ENCODE peak calls at places on chromosomes 2 and 18, in nine cellular contexts. I, S, P, Z, Y, H, V, N and D are unnamed samples.

GRCh38 chr2:79223539-79223938 is 64.0 kb upstream of the REG3A start:
- DNase-seq in I (no peak), S (no peak), P (no peak), Z (no peak), Y (no peak), H (no peak), V (no peak), N (no peak), D (no peak)

GRCh38 chr2:16546128-16546754 is 119.4 kb downstream of the CYRIA start:
- DNase-seq in I (no peak), S (peak), P (no peak), Z (no peak), Y (no peak), H (no peak), V (peak), N (peak), D (peak)

GRCh38 chr2:207784898-207785297 is 15.2 kb upstream of the FZD5 start:
- DNase-seq in I (no peak), S (no peak), P (no peak), Z (no peak), Y (no peak), H (no peak), V (no peak), N (no peak), D (no peak)

GRCh38 chr2:136116111-136116812 is 1.7 kb downstream of the CXCR4 start:
- DNase-seq in I (peak), S (peak), P (no peak), Z (no peak), Y (peak), H (peak), V (no peak), N (peak), D (no peak)

GRCh38 chr2:55112229-55113016 is 62.2 kb upstream of the RTN4 start:
- DNase-seq in I (peak), S (no peak), P (no peak), Z (no peak), Y (peak), H (peak), V (no peak), N (peak), D (peak)

GRCh38 chr18:47561316-47561715 is 309.9 kb upstream of the SKOR2 start:
- DNase-seq in I (no peak), S (no peak), P (no peak), Z (no peak), Y (no peak), H (no peak), V (no peak), N (peak), D (no peak)

GRCh38 chr2:132974477-132975050 is 304.6 kb upstream of the LYPD1 start:
- DNase-seq in I (no peak), S (no peak), P (no peak), Z (no peak), Y (no peak), H (no peak), V (no peak), N (no peak), D (no peak)

GRCh38 chr2:96962567-96963203 is 23.7 kb downstream of the FAM178B start:
- DNase-seq in I (no peak), S (peak), P (no peak), Z (no peak), Y (no peak), H (no peak), V (no peak), N (no peak), D (no peak)

GRCh38 chr18:80210312-80211083 is 36.8 kb downstream of the PARD6G start:
- DNase-seq in I (no peak), S (no peak), P (no peak), Z (no peak), Y (no peak), H (no peak), V (no peak), N (no peak), D (no peak)

GRCh38 chr2:38470115-38470514 is 93.0 kb upstream of the ATL2 start:
- DNase-seq in I (no peak), S (no peak), P (no peak), Z (no peak), Y (no peak), H (no peak), V (no peak), N (no peak), D (no peak)

GRCh38 chr2:115541808-115542207 is 1099.4 kb downstream of the DPP10 start:
- DNase-seq in I (no peak), S (no peak), P (no peak), Z (no peak), Y (no peak), H (no peak), V (no peak), N (no peak), D (no peak)

GRCh38 chr2:142974288-142975024 is 97.0 kb downstream of the KYNU start:
- DNase-seq in I (no peak), S (peak), P (no peak), Z (no peak), Y (no peak), H (no peak), V (peak), N (no peak), D (peak)

GRCh38 chr2:16513626-16514025 is 152.0 kb downstream of the CYRIA start:
- DNase-seq in I (no peak), S (no peak), P (no peak), Z (no peak), Y (no peak), H (no peak), V (no peak), N (no peak), D (no peak)

GRCh38 chr2:131146749-131147148 is 41.6 kb downstream of the PLEKHB2 start:
- DNase-seq in I (no peak), S (no peak), P (no peak), Z (no peak), Y (no peak), H (no peak), V (no peak), N (no peak), D (no peak)

GRCh38 chr2:179562330-179562885 is 297.8 kb upstream of the SESTD1 start:
- DNase-seq in I (no peak), S (no peak), P (no peak), Z (no peak), Y (no peak), H (no peak), V (no peak), N (peak), D (no peak)

GRCh38 chr2:96386470-96386869 is 50.9 kb downstream of the NCAPH start:
- DNase-seq in I (no peak), S (peak), P (peak), Z (no peak), Y (no peak), H (no peak), V (no peak), N (no peak), D (no peak)

GRCh38 chr2:215171826-215172225 is 33.4 kb upstream of the ABCA12 start:
- DNase-seq in I (no peak), S (no peak), P (no peak), Z (no peak), Y (no peak), H (no peak), V (no peak), N (no peak), D (no peak)

GRCh38 chr2:19809206-19809605 is 92.6 kb downstream of the TTC32 start:
- DNase-seq in I (no peak), S (no peak), P (no peak), Z (no peak), Y (no peak), H (no peak), V (no peak), N (no peak), D (no peak)

GRCh38 chr2:28228419-28228995 is 164.2 kb upstream of the FOSL2 start:
- DNase-seq in I (no peak), S (no peak), P (no peak), Z (no peak), Y (no peak), H (no peak), V (no peak), N (no peak), D (peak)

GRCh38 chr2:62475172-62476011 is 30.6 kb downstream of the TMEM17 start:
- DNase-seq in I (peak), S (peak), P (no peak), Z (no peak), Y (no peak), H (no peak), V (no peak), N (peak), D (no peak)

GRCh38 chr2:19989681-19990415 is at the start of gene WDR35:
- DNase-seq in I (peak), S (peak), P (peak), Z (peak), Y (peak), H (peak), V (peak), N (peak), D (peak)

DNA sequence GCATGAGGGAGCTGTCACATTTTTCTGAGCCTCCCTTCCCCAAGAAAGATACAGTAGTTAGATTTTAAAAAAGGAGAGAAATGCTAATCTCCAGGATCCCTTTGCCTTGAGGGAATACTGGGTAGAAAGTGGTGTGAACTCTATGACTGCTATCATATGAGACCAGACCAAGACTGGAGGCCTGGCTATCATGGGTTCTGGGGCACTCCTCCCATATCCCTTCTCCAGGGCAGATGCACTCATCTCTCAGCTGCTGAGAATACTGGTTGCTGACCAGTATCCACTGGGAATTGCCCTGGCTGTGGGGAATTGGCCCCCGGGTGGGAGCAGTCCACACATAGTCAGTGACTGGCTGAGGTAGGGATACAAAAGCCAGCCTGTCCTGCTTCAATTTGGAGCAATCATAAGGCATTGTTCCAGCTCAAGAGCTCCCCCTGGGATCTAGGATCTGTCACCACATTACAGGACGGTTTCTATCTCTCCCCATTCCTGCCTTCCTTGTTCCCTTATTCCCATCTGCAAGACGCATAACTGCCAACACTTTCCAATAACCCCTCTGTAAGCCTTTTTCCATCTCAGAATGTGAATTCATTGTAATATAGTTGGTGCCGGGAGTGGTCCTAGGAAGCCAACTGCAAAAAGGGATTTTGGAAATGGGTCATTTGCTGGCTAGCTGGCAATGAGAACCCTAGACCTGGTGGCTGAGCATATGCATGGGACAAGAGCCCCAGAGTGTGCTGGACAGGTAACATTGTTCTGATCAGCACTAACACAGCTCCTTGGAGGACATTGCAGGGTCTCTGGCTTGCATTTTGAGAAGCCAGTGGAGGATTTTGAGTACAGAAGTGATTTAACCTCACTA is 35.4 kb upstream of the REEP1 start:
- DNase-seq in I (no peak), S (peak), P (peak), Z (peak), Y (no peak), H (no peak), V (peak), N (peak), D (peak)
- TF ChIP-seq CTCF in I (peak), S (peak), P (peak), Z (peak), Y (peak), H (peak), V (peak), N (peak), D (peak)

GRCh38 chr2:242031481-242032019 is 162.0 kb downstream of the RTP5 start:
- DNase-seq in I (no peak), S (no peak), P (peak), Z (no peak), Y (no peak), H (no peak), V (peak), N (no peak), D (peak)
- H3K4me3 ChIP-seq in I (no peak), S (no peak), P (no peak), Z (no peak), Y (no peak), H (no peak), V (no peak), N (no peak), D (no peak)

GRCh38 chr2:12080360-12080759 is 333.9 kb downstream of the LPIN1 start:
- DNase-seq in I (no peak), S (no peak), P (no peak), Z (no peak), Y (no peak), H (no peak), V (no peak), N (no peak), D (no peak)

GRCh38 chr2:12083713-12084420 is 337.4 kb downstream of the LPIN1 start:
- DNase-seq in I (no peak), S (no peak), P (no peak), Z (no peak), Y (no peak), H (no peak), V (no peak), N (no peak), D (peak)

GRCh38 chr2:12083081-12083569 is 336.7 kb downstream of the LPIN1 start:
- DNase-seq in I (no peak), S (peak), P (no peak), Z (no peak), Y (no peak), H (no peak), V (no peak), N (no peak), D (no peak)

GRCh38 chr2:12076810-12077209 is 330.4 kb downstream of the LPIN1 start:
- DNase-seq in I (no peak), S (peak), P (no peak), Z (no peak), Y (no peak), H (no peak), V (no peak), N (no peak), D (no peak)

DNA sequence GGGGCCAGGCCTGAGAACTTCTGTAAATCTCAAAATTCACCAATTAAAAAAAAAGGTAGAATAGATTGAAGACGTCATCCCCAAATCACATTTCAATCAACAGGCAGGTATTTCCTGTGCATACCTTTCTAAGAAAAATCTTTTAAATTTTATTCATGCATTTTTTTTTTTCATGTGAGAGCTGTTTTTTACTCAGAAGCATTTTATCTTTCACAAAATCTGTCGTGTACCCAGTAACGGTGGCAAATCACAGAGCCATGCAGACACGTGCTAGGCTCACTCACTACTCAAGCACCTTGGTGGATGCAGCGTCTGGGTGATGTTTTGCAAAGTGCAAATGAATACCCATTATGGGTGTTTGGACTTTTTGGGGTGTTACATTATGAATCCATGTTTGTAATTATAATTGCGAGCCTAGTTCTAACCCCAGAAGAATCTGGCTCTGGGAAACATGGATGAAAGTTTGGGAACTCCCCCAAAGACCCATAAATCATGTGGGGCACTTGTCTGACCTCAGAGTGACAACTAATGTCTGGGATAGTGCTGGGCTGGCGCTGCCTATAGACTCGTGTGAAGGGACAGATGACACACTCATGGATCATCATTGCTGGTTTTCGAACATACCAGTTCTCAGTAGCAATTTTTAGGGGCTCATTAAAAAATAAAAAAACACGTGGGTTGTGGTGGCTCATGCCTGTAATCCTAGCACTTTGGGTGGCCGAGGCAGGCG is 335.2 kb downstream of the LPIN1 start:
- DNase-seq in I (no peak), S (no peak), P (no peak), Z (no peak), Y (no peak), H (no peak), V (no peak), N (no peak), D (no peak)
- TF ChIP-seq CTCF in I (no peak), S (no peak), P (no peak), Z (no peak), Y (no peak), H (no peak), V (no peak), N (no peak), D (no peak)

GRCh38 chr2:237603049-237603717 is 12.6 kb upstream of the RAB17 start:
- DNase-seq in I (no peak), S (no peak), P (no peak), Z (no peak), Y (no peak), H (no peak), V (no peak), N (no peak), D (no peak)

GRCh38 chr2:237604391-237604790 is 13.9 kb upstream of the RAB17 start:
- DNase-seq in I (no peak), S (no peak), P (no peak), Z (no peak), Y (no peak), H (no peak), V (no peak), N (no peak), D (no peak)

GRCh38 chr2:237602409-237602808 is 11.9 kb upstream of the RAB17 start:
- DNase-seq in I (no peak), S (no peak), P (no peak), Z (no peak), Y (no peak), H (no peak), V (no peak), N (no peak), D (no peak)

GRCh38 chr2:237604960-237605359 is 14.4 kb upstream of the RAB17 start:
- DNase-seq in I (no peak), S (no peak), P (no peak), Z (no peak), Y (no peak), H (no peak), V (no peak), N (no peak), D (peak)

DNA sequence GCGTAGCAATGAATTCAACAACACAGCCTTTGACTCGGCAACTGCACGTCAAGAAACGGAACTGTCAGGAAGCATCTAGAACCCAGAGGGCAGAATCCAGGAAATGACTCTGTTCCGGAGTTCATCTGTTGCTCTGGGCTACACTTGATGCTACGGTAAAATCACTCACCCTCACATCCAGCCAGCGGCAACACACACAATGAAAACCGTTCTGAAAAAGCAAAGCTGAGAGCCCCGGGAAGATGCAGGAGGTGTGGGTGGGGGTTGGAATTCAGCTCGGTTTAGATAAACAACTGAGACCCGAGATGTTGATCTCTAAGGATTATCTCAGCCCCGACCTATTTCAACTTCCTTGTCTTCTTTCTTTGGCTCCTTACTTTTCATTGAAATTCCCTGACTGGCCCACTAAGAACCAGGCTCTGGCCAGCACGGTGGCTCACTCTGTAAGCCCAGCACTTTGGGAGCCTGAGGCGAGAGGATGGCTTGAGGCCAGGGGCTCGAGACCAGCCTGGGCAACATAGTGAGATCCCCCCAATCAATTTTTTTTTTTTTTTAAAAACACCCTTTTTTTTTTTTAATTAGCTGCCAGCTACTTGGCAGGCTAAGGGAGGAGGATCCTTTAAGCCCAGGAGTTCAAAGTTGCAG is 13.3 kb upstream of the RAB17 start:
- DNase-seq in I (no peak), S (peak), P (peak), Z (no peak), Y (no peak), H (no peak), V (no peak), N (peak), D (peak)
- H3K4me3 ChIP-seq in I (peak), S (no peak), P (no peak), Z (no peak), Y (no peak), H (no peak), V (no peak), N (no peak), D (no peak)

DNA sequence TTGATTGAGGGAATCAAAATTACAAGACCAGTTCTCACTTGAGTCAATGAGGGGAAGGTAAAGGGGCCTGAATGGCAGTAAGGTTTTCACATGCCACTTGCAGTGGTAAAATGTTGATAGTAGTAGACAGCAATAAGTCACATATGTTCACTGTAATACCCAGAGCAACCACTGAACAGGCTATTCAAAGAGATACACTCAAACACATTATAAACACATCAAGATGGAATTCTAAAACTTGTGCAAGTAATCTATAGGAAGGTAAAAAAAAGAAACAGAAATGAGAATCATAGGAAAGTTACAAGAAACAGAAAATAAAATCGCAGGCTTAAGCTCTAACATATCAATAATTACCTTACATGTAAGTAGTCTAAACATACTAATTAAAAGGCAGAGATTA is 86.6 kb upstream of the AFF3 start:
- DNase-seq in I (no peak), S (no peak), P (no peak), Z (no peak), Y (no peak), H (no peak), V (no peak), N (no peak), D (no peak)
- TF ChIP-seq CTCF in I (no peak), S (no peak), P (no peak), Z (no peak), Y (no peak), H (no peak), V (no peak), N (no peak), D (no peak)

GRCh38 chr18:72869786-72870185 is 2.0 kb upstream of the NETO1 start:
- DNase-seq in I (no peak), S (no peak), P (peak), Z (no peak), Y (no peak), H (no peak), V (no peak), N (peak), D (no peak)
- H3K4me3 ChIP-seq in I (no peak), S (peak), P (no peak), Z (no peak), Y (no peak), H (no peak), V (peak), N (peak), D (no peak)

GRCh38 chr2:122168799-122169198 is 413.3 kb downstream of the TSN start:
- DNase-seq in I (no peak), S (no peak), P (no peak), Z (no peak), Y (no peak), H (no peak), V (no peak), N (peak), D (no peak)
- TF ChIP-seq CTCF in I (no peak), S (peak), P (peak), Z (no peak), Y (no peak), H (no peak), V (no peak), N (peak), D (no peak)